ENCODE peak calls at places on chromosomes 2 and 18, in seven cellular contexts. J is lower leg skin, E is esophagus squamous epithelium, S is body of pancreas, M is transverse colon, F is breast epithelium, C is H1. Q is an unnamed sample.

GRCh38 chr2:217286833-217287232 is 427.0 kb upstream of the TNP1 start:
- DNase-seq in J (no peak), E (no peak), S (no peak), M (no peak), F (no peak), C (no peak), Q (no peak)

GRCh38 chr2:183812091-183812490 is 687.8 kb downstream of the NUP35 start:
- DNase-seq in J (no peak), E (no peak), S (no peak), M (no peak), F (no peak), C (no peak), Q (no peak)

GRCh38 chr2:64470921-64471320 is 17.0 kb downstream of the LGALSL start:
- DNase-seq in J (no peak), E (no peak), S (no peak), M (no peak), F (no peak), C (peak; percentile 39), Q (no peak)

GRCh38 chr2:64737547-64737946 is 83.8 kb upstream of the SERTAD2 start:
- DNase-seq in J (no peak), E (no peak), S (no peak), M (no peak), F (no peak), C (no peak), Q (no peak)

GRCh38 chr2:50591642-50592041 is 440.3 kb downstream of the NRXN1 start:
- DNase-seq in J (no peak), E (no peak), S (peak; percentile 12), M (no peak), F (no peak), C (no peak), Q (no peak)

GRCh38 chr18:43587538-43588153 is 310.4 kb upstream of the SYT4 start:
- DNase-seq in J (no peak), E (no peak), S (no peak), M (no peak), F (no peak), C (no peak), Q (peak; percentile 28)

GRCh38 chr2:226873051-226873620 is 37.3 kb downstream of the RHBDD1 start:
- DNase-seq in J (no peak), E (no peak), S (no peak), M (no peak), F (no peak), C (no peak), Q (no peak)

GRCh38 chr2:17539993-17540812 is at the start of gene VSNL1:
- DNase-seq in J (peak; percentile 55), E (no peak), S (peak; percentile 92), M (peak; percentile 86), F (peak; percentile 66), C (peak; percentile 94), Q (peak; percentile 76)

GRCh38 chr18:8045890-8046289 is 478.8 kb downstream of the PTPRM start:
- DNase-seq in J (no peak), E (no peak), S (no peak), M (no peak), F (no peak), C (no peak), Q (no peak)

GRCh38 chr2:64525323-64525625 is 1.1 kb downstream of the AFTPH start:
- DNase-seq in J (no peak), E (no peak), S (no peak), M (peak; percentile 11), F (no peak), C (no peak), Q (no peak)

GRCh38 chr18:48229445-48230052 is 179.6 kb downstream of the ZBTB7C start:
- DNase-seq in J (no peak), E (no peak), S (no peak), M (no peak), F (no peak), C (no peak), Q (no peak)

GRCh38 chr18:63363951-63364350 is 3.1 kb downstream of the KDSR start:
- DNase-seq in J (no peak), E (no peak), S (no peak), M (no peak), F (no peak), C (no peak), Q (no peak)

GRCh38 chr2:181658444-181658843 is 1.5 kb upstream of the CERKL start:
- DNase-seq in J (no peak), E (no peak), S (no peak), M (no peak), F (no peak), C (no peak), Q (no peak)

GRCh38 chr2:103960126-103960508 is 893.8 kb upstream of the POU3F3 start:
- DNase-seq in J (no peak), E (no peak), S (no peak), M (no peak), F (no peak), C (no peak), Q (no peak)

GRCh38 chr2:11746376-11746806 is at the start of gene LPIN1:
- DNase-seq in J (peak; percentile 82), E (peak; percentile 66), S (peak; percentile 93), M (peak; percentile 93), F (peak; percentile 90), C (peak; percentile 87), Q (peak; percentile 91)

GRCh38 chr2:51717318-51717717 is 685.4 kb upstream of the NRXN1 start:
- DNase-seq in J (no peak), E (no peak), S (no peak), M (no peak), F (no peak), C (no peak), Q (no peak)

GRCh38 chr2:17879137-17879912 is 858 bp downstream of the KCNS3 start:
- DNase-seq in J (peak; percentile 53), E (no peak), S (peak; percentile 79), M (peak; percentile 87), F (peak; percentile 75), C (peak; percentile 83), Q (peak; percentile 85)

GRCh38 chr2:165196411-165196810 is 7.4 kb downstream of the SCN3A start:
- DNase-seq in J (no peak), E (no peak), S (no peak), M (no peak), F (no peak), C (no peak), Q (no peak)

GRCh38 chr2:137435176-137435575 is 529.1 kb upstream of the HNMT start:
- DNase-seq in J (no peak), E (no peak), S (no peak), M (no peak), F (no peak), C (no peak), Q (no peak)

GRCh38 chr2:105403785-105404698 is 5.2 kb upstream of the FHL2 start:
- DNase-seq in J (no peak), E (no peak), S (no peak), M (peak; percentile 73), F (no peak), C (no peak), Q (peak; percentile 10)

GRCh38 chr18:39604836-39605235 is 2039.2 kb upstream of the CELF4 start:
- DNase-seq in J (no peak), E (no peak), S (no peak), M (no peak), F (no peak), C (no peak), Q (no peak)

GRCh38 chr2:43593241-43593640 is 2.6 kb downstream of the THADA start:
- DNase-seq in J (no peak), E (no peak), S (no peak), M (no peak), F (no peak), C (no peak), Q (no peak)

GRCh38 chr2:43594875-43595274 is 963 bp downstream of the THADA start:
- DNase-seq in J (no peak), E (no peak), S (no peak), M (no peak), F (no peak), C (no peak), Q (no peak)

GRCh38 chr2:43592443-43592842 is 3.4 kb downstream of the THADA start:
- DNase-seq in J (no peak), E (no peak), S (no peak), M (no peak), F (no peak), C (no peak), Q (no peak)

GRCh38 chr2:43595603-43596412 is at the start of gene THADA:
- DNase-seq in J (peak; percentile 99), E (peak; percentile 95), S (peak; percentile 99), M (peak; percentile 100), F (peak; percentile 99), C (peak; percentile 97), Q (peak; percentile 100)
- TF ChIP-seq POLR2A in J (peak; percentile 49), E (peak; percentile 88), S (peak; percentile 98), M (peak; percentile 95), F (peak; percentile 92), C (peak; percentile 98), Q (peak; percentile 80)

GRCh38 chr2:74558284-74559230 is 4.0 kb downstream of the DOK1 start:
- DNase-seq in J (no peak), E (no peak), S (no peak), M (no peak), F (no peak), C (no peak), Q (peak; percentile 45)
- TF ChIP-seq POLR2A in J (no peak), E (no peak), S (no peak), M (no peak), F (no peak), C (no peak), Q (no peak)

DNA sequence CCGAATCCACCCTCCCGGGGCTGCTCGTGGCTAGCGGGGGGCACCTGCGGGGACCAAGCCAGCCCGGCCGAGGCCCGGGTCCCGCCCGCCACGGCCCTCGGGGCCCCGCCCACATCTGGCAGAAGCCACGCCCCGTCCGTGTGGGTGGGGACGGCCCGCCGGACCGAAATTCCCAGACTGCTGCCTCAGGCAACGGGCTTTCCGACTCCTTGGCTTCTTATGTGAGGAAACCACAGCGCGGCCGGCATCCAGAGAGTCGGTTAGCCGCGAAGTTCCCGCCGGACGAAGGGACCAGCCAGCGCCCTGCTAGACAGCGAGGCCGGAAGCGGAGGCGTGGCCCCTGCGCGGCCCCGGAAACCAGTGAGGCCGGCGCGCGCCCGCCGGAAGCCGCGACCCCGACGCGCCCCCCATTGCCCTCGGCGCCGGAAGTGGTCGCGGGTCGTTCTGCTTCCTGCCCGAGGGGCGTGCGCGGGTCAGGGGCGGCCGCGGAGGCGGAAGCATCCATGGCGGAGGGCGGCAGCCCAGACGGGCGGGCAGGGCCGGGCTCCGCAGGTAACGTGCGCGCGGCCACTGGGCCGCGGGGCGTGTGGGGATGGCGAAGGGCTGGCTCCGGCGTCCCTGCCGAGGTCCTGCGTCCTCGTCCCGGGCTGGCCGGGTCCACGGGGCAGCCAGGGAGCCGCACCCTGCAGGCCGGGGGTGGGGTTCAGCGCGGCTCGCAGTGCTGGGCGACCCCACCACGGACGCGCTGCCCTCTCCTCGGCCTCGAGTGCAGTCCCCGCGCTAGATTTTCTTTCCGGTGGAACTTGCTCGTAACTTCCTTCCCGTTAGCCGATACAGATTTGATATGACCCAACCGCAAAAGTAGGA is at the start of gene ASB1:
- DNase-seq in J (peak; percentile 68), E (peak; percentile 28), S (peak; percentile 71), M (peak; percentile 75), F (peak; percentile 67), C (peak; percentile 90), Q (peak; percentile 84)
- TF ChIP-seq POLR2A in J (no peak), E (peak; percentile 35), S (peak; percentile 60), M (peak; percentile 59), F (no peak), C (no peak), Q (no peak)

DNA sequence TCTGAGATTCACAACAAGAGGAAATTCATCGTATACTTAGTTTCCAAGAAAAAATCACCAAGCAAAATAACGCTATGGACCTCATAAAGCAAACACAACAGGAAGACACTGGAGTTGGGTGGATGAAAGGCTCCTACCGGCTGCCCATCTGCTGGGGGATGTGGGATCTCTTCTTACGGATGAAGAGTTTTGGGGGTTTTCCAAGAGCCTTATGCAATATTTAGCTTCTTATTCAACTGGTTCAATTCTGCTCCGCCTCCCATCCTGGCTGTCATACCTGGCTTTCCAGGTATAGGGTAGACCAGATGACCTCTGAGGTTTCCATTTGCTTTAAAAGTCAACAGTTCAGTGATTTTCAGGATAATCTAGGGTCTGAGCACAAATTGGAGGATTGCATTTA is 262.8 kb downstream of the HAUS1 start:
- DNase-seq in J (no peak), E (no peak), S (no peak), M (no peak), F (no peak), C (no peak), Q (no peak)
- TF ChIP-seq POLR2A in J (no peak), E (no peak), S (no peak), M (no peak), F (no peak), C (no peak), Q (no peak)

Q was measured in testis.